ENCODE peak calls at places on chromosomes 11 and 22, in four cellular contexts. S is CD8-positive, alpha-beta T cell; E is A549; W is GM23338. V is an unnamed sample.

GRCh38 chr11:116853461-116854073 is 16.1 kb upstream of the APOA1 start:
- DNase-seq in S (peak), E (no peak), W (no peak), V (peak)

GRCh38 chr11:1226226-1226961 is 3.5 kb downstream of the MUC5B start:
- DNase-seq in S (no peak), E (no peak), W (peak), V (no peak)

GRCh38 chr22:45603631-45604030 is 68.0 kb upstream of the ATXN10 start:
- DNase-seq in S (no peak), E (peak), W (no peak), V (no peak)

GRCh38 chr11:94700631-94701030 is 67.5 kb upstream of the AMOTL1 start:
- DNase-seq in S (no peak), E (no peak), W (no peak), V (no peak)

GRCh38 chr11:46778416-46778815 is 59.4 kb downstream of the F2 start:
- DNase-seq in S (no peak), E (peak), W (no peak), V (no peak)

GRCh38 chr22:48758021-48758561 is 1069.6 kb downstream of the BRD1 start:
- DNase-seq in S (no peak), E (no peak), W (no peak), V (no peak)

GRCh38 chr22:25167082-25167481 is 32.6 kb upstream of the CRYBB3 start:
- DNase-seq in S (no peak), E (no peak), W (no peak), V (peak)

GRCh38 chr11:76038608-76039007 is 167.7 kb downstream of the WNT11 start:
- DNase-seq in S (no peak), E (no peak), W (no peak), V (no peak)

GRCh38 chr22:16562711-16563554 is 29.7 kb downstream of the CCT8L2 start:
- DNase-seq in S (no peak), E (no peak), W (no peak), V (no peak)

GRCh38 chr22:40491990-40492631 is 121.7 kb downstream of the SGSM3 start:
- DNase-seq in S (no peak), E (no peak), W (peak), V (no peak)

GRCh38 chr11:131773626-131774025 is 403.2 kb downstream of the NTM start:
- DNase-seq in S (no peak), E (no peak), W (no peak), V (no peak)

GRCh38 chr11:74950374-74950969 is 1.4 kb downstream of the SPCS2 start:
- DNase-seq in S (no peak), E (no peak), W (no peak), V (no peak)

GRCh38 chr11:117421471-117421870 is 93.8 kb downstream of the CEP164 start:
- DNase-seq in S (no peak), E (no peak), W (no peak), V (no peak)

GRCh38 chr22:23520875-23521441 is 59.1 kb downstream of the IGLL1 start:
- DNase-seq in S (no peak), E (peak), W (no peak), V (no peak)

GRCh38 chr11:112928136-112928535 is 33.1 kb upstream of the NCAM1 start:
- DNase-seq in S (no peak), E (no peak), W (no peak), V (no peak)

GRCh38 chr11:117816846-117817212 is 7.7 kb downstream of the FXYD2 start:
- DNase-seq in S (no peak), E (no peak), W (no peak), V (no peak)

GRCh38 chr11:122197055-122197987 is 81.3 kb upstream of the BLID start:
- DNase-seq in S (no peak), E (peak), W (no peak), V (peak)

GRCh38 chr11:45899448-45900174 is 7.5 kb downstream of the FREY1 start:
- DNase-seq in S (peak), E (peak), W (peak), V (peak)

GRCh38 chr11:3867209-3868071 is 12.0 kb downstream of the STIM1 start:
- DNase-seq in S (no peak), E (no peak), W (no peak), V (no peak)

GRCh38 chr11:43987384-43988039 is 45.1 kb downstream of the C11orf96 start:
- DNase-seq in S (no peak), E (no peak), W (no peak), V (no peak)

GRCh38 chr11:75603791-75604736 is 42.0 kb downstream of the SERPINH1 start:
- DNase-seq in S (no peak), E (no peak), W (no peak), V (peak)

GRCh38 chr11:68215087-68215445 is 2.0 kb upstream of the KMT5B start:
- DNase-seq in S (no peak), E (no peak), W (no peak), V (no peak)

GRCh38 chr22:37312549-37313183 is 30.4 kb downstream of the CYTH4 start:
- DNase-seq in S (no peak), E (no peak), W (no peak), V (no peak)

GRCh38 chr11:35798423-35798822 is 135.8 kb downstream of the TRIM44 start:
- DNase-seq in S (no peak), E (no peak), W (no peak), V (peak)

GRCh38 chr11:82117339-82117738 is 616.3 kb downstream of the FAM181B start:
- DNase-seq in S (no peak), E (no peak), W (no peak), V (no peak)

GRCh38 chr11:13009921-13010736 is 1.0 kb downstream of the RASSF10 start:
- DNase-seq in S (no peak), E (peak), W (peak), V (peak)

GRCh38 chr11:44868021-44868420 is 82.7 kb downstream of the TP53I11 start:
- DNase-seq in S (no peak), E (no peak), W (no peak), V (no peak)

GRCh38 chr22:41939981-41940852 is 6.7 kb downstream of the CENPM start:
- DNase-seq in S (peak), E (peak), W (peak), V (no peak)

GRCh38 chr11:35357893-35358292 is 61.5 kb downstream of the SLC1A2 start:
- DNase-seq in S (no peak), E (no peak), W (no peak), V (no peak)

GRCh38 chr11:107116358-107116757 is 98.1 kb upstream of the GUCY1A2 start:
- DNase-seq in S (no peak), E (no peak), W (no peak), V (no peak)

GRCh38 chr11:27194976-27195375 is 154.4 kb downstream of the BBOX1 start:
- DNase-seq in S (no peak), E (no peak), W (no peak), V (no peak)

GRCh38 chr22:32850591-32851517 is 49.3 kb downstream of the TIMP3 start:
- DNase-seq in S (no peak), E (no peak), W (no peak), V (no peak)

GRCh38 chr11:64638017-64638664 is 47.1 kb downstream of the SLC22A12 start:
- DNase-seq in S (no peak), E (no peak), W (peak), V (no peak)

GRCh38 chr11:75078233-75078632 is 18.4 kb downstream of the OR2AT4 start:
- DNase-seq in S (no peak), E (peak), W (peak), V (peak)

GRCh38 chr11:6468712-6469495 is 4.8 kb downstream of the TRIM3 start:
- DNase-seq in S (no peak), E (peak), W (peak), V (peak)

GRCh38 chr22:45429424-45429823 is 15.9 kb downstream of the RIBC2 start:
- DNase-seq in S (no peak), E (no peak), W (no peak), V (no peak)

DNA sequence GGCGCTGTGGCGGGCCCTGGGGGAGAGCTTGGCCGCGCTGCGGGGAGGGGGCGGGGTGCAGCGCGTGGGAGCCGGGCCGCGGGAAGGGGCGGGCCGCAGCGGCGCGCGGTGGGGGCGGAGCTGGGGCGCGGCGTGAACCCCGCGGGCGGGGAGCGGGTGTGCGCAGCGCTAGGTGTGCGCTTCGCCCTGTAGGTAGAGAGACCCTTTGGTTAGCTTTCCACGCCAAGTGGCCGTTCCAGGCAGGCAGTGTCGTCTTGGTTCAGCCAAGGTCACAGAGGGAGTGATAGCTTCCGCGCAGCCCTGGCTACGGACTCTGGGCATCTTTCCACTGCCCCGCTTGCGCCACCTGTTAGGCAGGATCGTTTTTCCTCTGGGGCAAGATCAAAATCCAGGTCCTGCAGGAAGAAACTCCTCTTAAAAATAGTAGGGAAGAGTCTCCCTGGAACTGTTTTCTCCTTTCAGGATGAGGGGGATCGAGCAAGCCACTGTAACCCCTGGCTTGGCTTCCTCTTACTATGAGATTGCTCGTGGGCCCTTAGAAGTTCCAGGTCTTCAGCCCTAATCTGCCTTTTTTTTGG is 434 bp downstream of the BANF1 start:
- DNase-seq in S (no peak), E (peak), W (peak), V (peak)
- TF ChIP-seq CTCF in S (no peak), E (peak), W (peak), V (no peak)

GRCh38 chr11:73346186-73346935 is 29.8 kb upstream of the RELT start:
- DNase-seq in S (no peak), E (no peak), W (no peak), V (no peak)

GRCh38 chr11:73343076-73343833 is 32.9 kb upstream of the RELT start:
- DNase-seq in S (no peak), E (no peak), W (peak), V (no peak)

GRCh38 chr11:73345481-73346147 is 30.6 kb upstream of the RELT start:
- DNase-seq in S (no peak), E (no peak), W (no peak), V (no peak)

GRCh38 chr11:73342633-73343032 is 33.6 kb upstream of the RELT start:
- DNase-seq in S (no peak), E (no peak), W (peak), V (no peak)

GRCh38 chr11:73344191-73344607 is 32.0 kb upstream of the RELT start:
- DNase-seq in S (no peak), E (no peak), W (no peak), V (no peak)
- H3K27ac ChIP-seq in S (no peak), E (no peak), W (no peak), V (no peak)

DNA sequence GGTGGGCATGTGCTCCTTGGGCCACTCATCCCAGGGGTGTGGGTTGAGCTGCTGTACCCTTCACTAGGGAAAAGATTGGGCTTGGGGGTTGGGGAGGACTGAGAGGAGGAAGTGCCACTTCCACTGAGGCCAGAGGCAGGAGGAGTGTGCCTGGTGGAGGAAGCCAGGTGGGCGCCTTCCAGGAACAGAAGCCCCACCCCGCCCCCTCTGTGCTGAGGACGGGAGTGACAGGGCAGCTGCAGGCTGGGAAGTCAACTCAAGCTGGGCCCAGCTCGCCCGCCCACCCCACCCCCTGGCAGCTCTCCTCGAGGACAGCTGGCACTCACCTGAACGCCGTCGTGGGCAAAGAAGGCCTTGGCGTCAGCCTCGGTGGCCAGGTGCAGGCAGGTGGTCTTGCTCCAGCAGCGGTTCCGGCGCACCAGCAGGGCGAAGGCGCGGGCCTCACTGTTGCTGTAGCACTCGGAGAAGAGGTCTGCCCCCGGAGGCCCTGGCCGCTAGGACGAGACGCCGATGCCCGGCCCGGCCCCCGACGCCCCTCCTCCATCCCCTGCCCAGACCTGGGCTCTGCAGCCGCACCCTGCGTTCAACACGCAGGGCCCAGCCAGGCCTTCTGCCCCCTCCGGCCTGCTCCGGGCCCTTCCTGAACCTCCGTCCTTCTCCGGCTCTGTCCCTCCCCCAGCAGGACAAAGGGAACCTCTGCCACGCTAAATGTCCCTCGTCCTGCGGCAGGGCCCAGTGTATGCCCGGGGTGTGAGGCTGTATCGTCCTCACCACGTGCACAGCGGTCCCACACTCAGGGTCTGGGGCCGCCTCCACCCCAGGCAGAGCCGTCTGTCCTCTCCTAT is 13.4 kb downstream of the TSSC4 start:
- DNase-seq in S (no peak), E (no peak), W (peak), V (no peak)
- TF ChIP-seq CTCF in S (no peak), E (no peak), W (no peak), V (no peak)

DNA sequence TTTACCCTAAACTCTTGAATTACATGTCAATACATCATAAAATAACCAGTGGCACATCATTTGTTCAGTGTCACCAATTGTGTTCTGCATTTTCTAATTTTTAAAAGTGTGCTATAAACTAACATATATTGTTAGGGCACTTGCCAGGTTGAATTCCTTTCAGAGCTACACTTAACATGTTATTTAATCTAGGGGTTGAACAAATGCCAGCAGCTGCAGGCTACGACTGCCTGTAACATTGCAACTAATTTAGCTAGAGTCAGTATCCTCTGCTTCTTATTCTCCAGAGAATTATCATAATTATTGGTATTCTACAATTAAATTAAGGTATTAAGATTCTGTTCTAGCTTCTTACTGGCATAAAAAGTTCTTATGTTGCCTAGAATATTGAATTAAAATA is 46.4 kb upstream of the ARHGAP42 start:
- DNase-seq in S (no peak), E (no peak), W (no peak), V (no peak)
- H3K27ac ChIP-seq in S (no peak), E (no peak), W (no peak), V (no peak)

GRCh38 chr11:16271258-16271657 is 85.1 kb downstream of the SOX6 start:
- DNase-seq in S (no peak), E (no peak), W (no peak), V (no peak)
- TF ChIP-seq CTCF in S (no peak), E (no peak), W (no peak), V (no peak)

GRCh38 chr22:50627452-50627913 is 469 bp downstream of the ARSA start:
- DNase-seq in S (no peak), E (peak), W (peak), V (no peak)
- H3K27ac ChIP-seq in S (peak), E (peak), W (no peak), V (peak)

GRCh38 chr22:35842954-35843353 is 125.3 kb downstream of the APOL5 start:
- DNase-seq in S (no peak), E (peak), W (peak), V (peak)
- TF ChIP-seq CTCF in S (no peak), E (peak), W (peak), V (peak)

GRCh38 chr11:31680770-31681169 is 130.4 kb downstream of the PAX6 start:
- DNase-seq in S (no peak), E (no peak), W (no peak), V (no peak)

GRCh38 chr11:31671681-31672080 is 139.4 kb downstream of the PAX6 start:
- DNase-seq in S (no peak), E (no peak), W (no peak), V (no peak)

DNA sequence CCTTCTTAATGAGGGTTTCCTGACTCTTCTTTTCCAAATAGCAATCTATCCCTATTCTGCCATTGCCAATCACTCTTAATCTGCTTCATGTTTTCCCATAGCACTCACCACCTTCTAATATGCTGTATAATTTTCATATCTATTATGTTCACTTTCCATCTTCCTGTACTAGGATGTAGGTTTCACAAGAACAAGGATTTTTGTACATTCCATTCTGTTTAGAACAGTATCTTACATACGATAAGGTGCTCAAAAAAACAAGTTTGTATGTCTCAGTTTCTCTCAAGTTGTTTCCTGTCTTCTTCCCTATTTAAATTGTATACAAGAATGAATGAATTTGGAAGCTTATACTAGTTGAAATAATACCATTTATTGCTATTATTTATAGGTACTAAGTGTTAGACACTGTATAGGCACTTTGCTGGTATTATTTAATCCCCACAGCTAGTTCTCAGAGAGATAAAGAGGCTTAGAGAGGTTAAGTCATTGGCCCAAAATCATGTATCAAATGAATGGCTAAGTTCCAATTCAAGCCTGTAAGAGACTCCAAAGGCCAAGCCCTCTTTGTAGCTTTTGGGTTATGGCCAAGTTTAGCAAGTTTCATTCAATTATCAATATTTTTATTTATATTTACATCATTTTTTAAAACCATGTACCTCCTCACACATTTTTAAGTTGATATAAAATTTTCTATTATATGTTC is 134.7 kb downstream of the PAX6 start:
- DNase-seq in S (no peak), E (no peak), W (no peak), V (no peak)
- H3K27ac ChIP-seq in S (no peak), E (no peak), W (no peak), V (no peak)

GRCh38 chr22:43391306-43391705 is 20.5 kb upstream of the MPPED1 start:
- DNase-seq in S (no peak), E (no peak), W (no peak), V (no peak)
- TF ChIP-seq CTCF in S (no peak), E (no peak), W (no peak), V (no peak)

GRCh38 chr22:39178206-39179111 is 26.0 kb upstream of the CBX7 start:
- DNase-seq in S (no peak), E (no peak), W (no peak), V (no peak)
- H3K27ac ChIP-seq in S (no peak), E (peak), W (no peak), V (peak)